ENCODE peak calls at places on chromosomes 16 and 17, in ten cellular contexts. J is mucosa of descending colon; B is A549; M is AG04450; K is stimulated activated naive CD8-positive, alpha-beta T cell treated with anti-CD3 and anti-CD28 coated beads, Interleukin-15, amount 100 ng/mL, for 72 hours; W is GM13977; T is heart left ventricle; F is left kidney; I is SW 1271; P is T1000. N is an unnamed sample.

GRCh38 chr16:48531011-48531962 is 78.7 kb downstream of the N4BP1 start:
- DNase-seq in F (peak; percentile 65), M (peak; percentile 4), P (no peak), B (no peak), K (no peak), I (no peak), J (no peak), W (no peak), T (no peak), N (no peak)

GRCh38 chr17:40345161-40346034 is 19.1 kb downstream of the GJD3 start:
- DNase-seq in M (no peak), J (peak; percentile 91), F (peak; percentile 91), K (no peak), I (peak; percentile 27), P (no peak), W (no peak), B (peak; percentile 72), T (peak; percentile 88), N (peak; percentile 86)

GRCh38 chr17:35254107-35254802 is 11.4 kb downstream of the SLFN5 start:
- DNase-seq in T (no peak), K (no peak), F (peak; percentile 8), P (peak; percentile 56), M (peak; percentile 87), B (peak; percentile 97), W (no peak), J (no peak), I (peak; percentile 27), N (no peak)

GRCh38 chr16:64900517-64900916 is 221.3 kb downstream of the CDH11 start:
- DNase-seq in W (no peak), F (no peak), B (no peak), P (no peak), K (no peak), M (no peak), T (no peak), J (no peak), I (no peak), N (no peak)

GRCh38 chr16:74760007-74760767 is 14.4 kb downstream of the FA2H start:
- DNase-seq in P (no peak), J (peak; percentile 1), I (no peak), T (no peak), F (no peak), K (no peak), W (peak; percentile 60), B (peak; percentile 85), M (peak; percentile 13), N (no peak)

GRCh38 chr16:68358951-68359350 is 48.1 kb downstream of the PRMT7 start:
- DNase-seq in F (no peak), J (peak; percentile 25), P (no peak), B (no peak), T (no peak), W (no peak), K (no peak), I (no peak), M (no peak), N (no peak)

GRCh38 chr16:27287887-27288286 is 19.3 kb upstream of the NSMCE1 start:
- DNase-seq in K (no peak), I (no peak), J (no peak), T (no peak), P (no peak), F (no peak), M (no peak), B (no peak), W (no peak), N (no peak)

GRCh38 chr16:84284168-84284722 is 10.4 kb upstream of the WFDC1 start:
- DNase-seq in B (no peak), T (peak; percentile 81), I (no peak), K (no peak), F (peak; percentile 66), M (no peak), W (no peak), P (no peak), J (peak; percentile 72), N (peak; percentile 60)

GRCh38 chr16:50297301-50298074 is 31.1 kb downstream of the ADCY7 start:
- DNase-seq in B (no peak), W (no peak), F (no peak), K (no peak), I (no peak), P (no peak), M (no peak), J (peak; percentile 21), T (peak; percentile 51), N (peak; percentile 69)

GRCh38 chr16:81071816-81072215 is 5.2 kb downstream of the C16orf46 start:
- DNase-seq in T (no peak), F (no peak), M (no peak), W (no peak), I (peak; percentile 6), P (peak; percentile 2), B (peak; percentile 18), K (no peak), J (no peak), N (no peak)

GRCh38 chr16:68275611-68276191 is 11.4 kb downstream of the SLC7A6 start:
- DNase-seq in F (no peak), W (peak; percentile 82), T (no peak), M (no peak), J (no peak), K (no peak), I (no peak), P (no peak), B (no peak), N (no peak)

GRCh38 chr16:56894331-56894917 is 29.4 kb downstream of the SLC12A3 start:
- DNase-seq in M (no peak), B (no peak), J (no peak), I (no peak), K (no peak), T (no peak), F (no peak), P (no peak), W (no peak), N (no peak)

GRCh38 chr17:66339563-66339962 is 37.1 kb downstream of the PRKCA start:
- DNase-seq in I (no peak), F (peak; percentile 27), J (no peak), T (no peak), K (no peak), P (no peak), W (no peak), B (no peak), M (no peak), N (no peak)

GRCh38 chr17:74008196-74008595 is 195.3 kb upstream of the RPL38 start:
- DNase-seq in W (no peak), K (no peak), J (no peak), B (peak; percentile 43), I (no peak), P (no peak), T (no peak), M (no peak), F (peak; percentile 61), N (no peak)

GRCh38 chr17:4438162-4438944 is 4.6 kb downstream of the SPNS3 start:
- DNase-seq in B (no peak), K (no peak), J (no peak), T (no peak), I (no peak), W (no peak), M (no peak), P (no peak), F (no peak), N (no peak)

GRCh38 chr17:35448214-35448898 is at the start of gene SLFN13:
- DNase-seq in W (peak; percentile 78), B (peak; percentile 88), J (peak; percentile 80), F (peak; percentile 95), I (peak; percentile 35), M (no peak), P (no peak), K (peak; percentile 92), T (peak; percentile 91), N (peak; percentile 70)

GRCh38 chr17:8859029-8859803 is 8.3 kb downstream of the PIK3R6 start:
- DNase-seq in P (no peak), K (no peak), M (no peak), J (no peak), W (no peak), B (no peak), T (no peak), I (no peak), F (peak; percentile 21), N (peak; percentile 27)

GRCh38 chr17:75753514-75754377 is 11.2 kb downstream of the GALK1 start:
- DNase-seq in F (peak; percentile 90), I (no peak), W (peak; percentile 92), M (no peak), J (peak; percentile 72), T (peak; percentile 90), B (no peak), K (peak; percentile 83), P (peak; percentile 58), N (peak; percentile 77)

GRCh38 chr17:42585353-42585752 is 7.8 kb upstream of the PSMC3IP start:
- DNase-seq in J (no peak), T (no peak), I (no peak), M (no peak), P (no peak), K (no peak), B (no peak), W (no peak), F (no peak), N (no peak)

GRCh38 chr16:5852151-5852550 is 754.6 kb upstream of the EEF2KMT start:
- DNase-seq in F (no peak), B (no peak), P (no peak), K (no peak), J (no peak), I (no peak), T (no peak), M (no peak), W (no peak), N (no peak)

GRCh38 chr17:28467456-28468025 is 5.9 kb upstream of the SLC13A2 start:
- DNase-seq in F (no peak), I (no peak), J (no peak), B (no peak), T (no peak), K (no peak), W (no peak), P (no peak), M (peak; percentile 6), N (no peak)

GRCh38 chr17:77404812-77405581 is 264.2 kb downstream of the SEC14L1 start:
- DNase-seq in I (peak; percentile 81), J (peak; percentile 69), B (no peak), F (no peak), K (peak; percentile 74), W (peak; percentile 93), P (no peak), M (no peak), T (no peak), N (no peak)

GRCh38 chr16:48539485-48540221 is 70.3 kb downstream of the N4BP1 start:
- DNase-seq in P (no peak), F (no peak), B (no peak), K (no peak), W (no peak), J (no peak), M (no peak), I (no peak), T (no peak), N (no peak)

GRCh38 chr16:81365731-81366130 is 51.0 kb downstream of the GAN start:
- DNase-seq in J (no peak), B (no peak), I (no peak), W (no peak), P (no peak), K (no peak), F (no peak), M (no peak), T (no peak), N (no peak)

GRCh38 chr16:72125635-72126428 is 32.2 kb downstream of the DHX38 start:
- DNase-seq in J (peak; percentile 53), M (no peak), F (no peak), W (peak; percentile 1), P (no peak), B (no peak), K (no peak), I (no peak), T (no peak), N (peak; percentile 63)

GRCh38 chr16:84511821-84512220 is 7.4 kb upstream of the MEAK7 start:
- DNase-seq in T (peak; percentile 40), J (no peak), K (no peak), F (no peak), M (no peak), B (no peak), P (no peak), W (no peak), I (no peak), N (no peak)

GRCh38 chr17:263271-263670 is 81.8 kb upstream of the DOC2B start:
- DNase-seq in I (no peak), J (no peak), B (no peak), W (no peak), F (no peak), T (no peak), M (no peak), P (no peak), K (no peak), N (no peak)

GRCh38 chr17:77089118-77089477 is 51.7 kb upstream of the SEC14L1 start:
- DNase-seq in J (no peak), B (no peak), F (peak; percentile 49), T (no peak), W (no peak), I (no peak), M (no peak), P (no peak), K (no peak), N (no peak)

N was measured in retina.